ENCODE peak calls at places on chromosomes 7 and 10, in four cellular contexts. L is NT2/D1, X is thyroid gland, Q is PC-3. M is an unnamed sample.

GRCh38 chr10:70132098-70133029 is at the start of gene AIFM2:
- DNase-seq in L (peak), X (peak), Q (peak), M (peak)

GRCh38 chr7:44072364-44073231 is 7.2 kb upstream of the PGAM2 start:
- DNase-seq in L (peak), X (peak), Q (peak), M (peak)

GRCh38 chr7:25716421-25716820 is 435.6 kb upstream of the NFE2L3 start:
- DNase-seq in L (no peak), X (no peak), Q (peak), M (no peak)

GRCh38 chr7:147196476-147196875 is 1079.9 kb downstream of the CNTNAP2 start:
- DNase-seq in L (no peak), X (peak), Q (no peak), M (no peak)

GRCh38 chr10:123009105-123009805 is 449 bp downstream of the ACADSB start:
- DNase-seq in L (no peak), X (peak), Q (peak), M (peak)

GRCh38 chr7:16422100-16422430 is 727 bp upstream of the CRPPA start:
- DNase-seq in L (no peak), X (no peak), Q (no peak), M (no peak)

GRCh38 chr7:26419198-26419597 is 127.5 kb downstream of the SNX10 start:
- DNase-seq in L (no peak), X (no peak), Q (no peak), M (no peak)

GRCh38 chr10:74898201-74898976 is 72.0 kb downstream of the KAT6B start:
- DNase-seq in L (no peak), X (no peak), Q (peak), M (no peak)

GRCh38 chr7:137998250-137998649 is 3.6 kb downstream of the CREB3L2 start:
- DNase-seq in L (no peak), X (no peak), Q (no peak), M (no peak)

GRCh38 chr10:4345842-4346241 is 480.2 kb upstream of the AKR1E2 start:
- DNase-seq in L (no peak), X (no peak), Q (no peak), M (no peak)

GRCh38 chr10:15306881-15307280 is 64.2 kb downstream of the FAM171A1 start:
- DNase-seq in L (no peak), X (no peak), Q (no peak), M (no peak)

GRCh38 chr10:21694646-21695045 is 160.6 kb downstream of the MLLT10 start:
- DNase-seq in L (no peak), X (no peak), Q (no peak), M (peak)

GRCh38 chr7:110095372-110096052 is 995.4 kb upstream of the LRRN3 start:
- DNase-seq in L (no peak), X (no peak), Q (no peak), M (no peak)

GRCh38 chr7:156907656-156908055 is 14.7 kb upstream of the LMBR1 start:
- DNase-seq in L (no peak), X (no peak), Q (no peak), M (no peak)

GRCh38 chr7:95723583-95724180 is 48.7 kb upstream of the DYNC1I1 start:
- DNase-seq in L (peak), X (peak), Q (peak), M (peak)

GRCh38 chr7:40199076-40199802 is 64.4 kb downstream of the SUGCT start:
- DNase-seq in L (no peak), X (no peak), Q (peak), M (no peak)

GRCh38 chr7:155762639-155763038 is 49.6 kb downstream of the SHH start:
- DNase-seq in L (no peak), X (no peak), Q (no peak), M (no peak)

GRCh38 chr10:1036341-1036791 is 10.7 kb upstream of the IDI2 start:
- DNase-seq in L (no peak), X (no peak), Q (peak), M (no peak)

GRCh38 chr7:117682681-117683385 is 190.4 kb downstream of the CTTNBP2 start:
- DNase-seq in L (no peak), X (no peak), Q (peak), M (no peak)

GRCh38 chr7:144384555-144385245 is 18.8 kb downstream of the NOBOX start:
- DNase-seq in L (no peak), X (peak), Q (peak), M (no peak)

GRCh38 chr7:143325215-143325614 is 9.3 kb downstream of the CLCN1 start:
- DNase-seq in L (no peak), X (no peak), Q (peak), M (no peak)

GRCh38 chr7:134707663-134708383 is 61.2 kb downstream of the BPGM start:
- DNase-seq in L (no peak), X (no peak), Q (no peak), M (no peak)

GRCh38 chr10:110176626-110177025 is 30.8 kb upstream of the MXI1 start:
- DNase-seq in L (no peak), X (no peak), Q (no peak), M (peak)

GRCh38 chr10:59880976-59881510 is 25.3 kb downstream of the CCDC6 start:
- DNase-seq in L (no peak), X (no peak), Q (no peak), M (no peak)

GRCh38 chr10:130360826-130361311 is 224.7 kb downstream of the GLRX3 start:
- DNase-seq in L (no peak), X (no peak), Q (no peak), M (no peak)

GRCh38 chr7:157432541-157432956 is 95.7 kb downstream of the DNAJB6 start:
- DNase-seq in L (peak), X (peak), Q (peak), M (peak)

GRCh38 chr10:12251581-12251980 is 55.6 kb downstream of the CDC123 start:
- DNase-seq in L (no peak), X (no peak), Q (no peak), M (no peak)

GRCh38 chr10:110279062-110279986 is 25.4 kb downstream of the SMNDC1 start:
- DNase-seq in L (peak), X (peak), Q (peak), M (peak)

GRCh38 chr7:134750083-134751062 is 29.1 kb upstream of the CALD1 start:
- DNase-seq in L (peak), X (peak), Q (peak), M (peak)

GRCh38 chr7:64887756-64888508 is 15.1 kb upstream of the ZNF273 start:
- DNase-seq in L (peak), X (peak), Q (no peak), M (peak)

GRCh38 chr7:77862691-77863090 is 64.1 kb downstream of the PHTF2 start:
- DNase-seq in L (no peak), X (no peak), Q (no peak), M (no peak)

GRCh38 chr10:26857991-26858706 is 2.6 kb downstream of the ABI1 start:
- DNase-seq in L (no peak), X (no peak), Q (no peak), M (no peak)
- H3K4me3 ChIP-seq in L (no peak), X (no peak), Q (peak), M (peak)

GRCh38 chr10:80497187-80498038 is 40.3 kb upstream of the SH2D4B start:
- DNase-seq in L (no peak), X (peak), Q (no peak), M (no peak)

GRCh38 chr10:80498039-80498832 is 39.5 kb upstream of the SH2D4B start:
- DNase-seq in L (no peak), X (no peak), Q (no peak), M (no peak)

GRCh38 chr10:80496555-80497172 is 41.0 kb upstream of the SH2D4B start:
- DNase-seq in L (no peak), X (no peak), Q (no peak), M (no peak)

GRCh38 chr10:80500572-80501380 is 36.9 kb upstream of the SH2D4B start:
- DNase-seq in L (no peak), X (no peak), Q (no peak), M (peak)

DNA sequence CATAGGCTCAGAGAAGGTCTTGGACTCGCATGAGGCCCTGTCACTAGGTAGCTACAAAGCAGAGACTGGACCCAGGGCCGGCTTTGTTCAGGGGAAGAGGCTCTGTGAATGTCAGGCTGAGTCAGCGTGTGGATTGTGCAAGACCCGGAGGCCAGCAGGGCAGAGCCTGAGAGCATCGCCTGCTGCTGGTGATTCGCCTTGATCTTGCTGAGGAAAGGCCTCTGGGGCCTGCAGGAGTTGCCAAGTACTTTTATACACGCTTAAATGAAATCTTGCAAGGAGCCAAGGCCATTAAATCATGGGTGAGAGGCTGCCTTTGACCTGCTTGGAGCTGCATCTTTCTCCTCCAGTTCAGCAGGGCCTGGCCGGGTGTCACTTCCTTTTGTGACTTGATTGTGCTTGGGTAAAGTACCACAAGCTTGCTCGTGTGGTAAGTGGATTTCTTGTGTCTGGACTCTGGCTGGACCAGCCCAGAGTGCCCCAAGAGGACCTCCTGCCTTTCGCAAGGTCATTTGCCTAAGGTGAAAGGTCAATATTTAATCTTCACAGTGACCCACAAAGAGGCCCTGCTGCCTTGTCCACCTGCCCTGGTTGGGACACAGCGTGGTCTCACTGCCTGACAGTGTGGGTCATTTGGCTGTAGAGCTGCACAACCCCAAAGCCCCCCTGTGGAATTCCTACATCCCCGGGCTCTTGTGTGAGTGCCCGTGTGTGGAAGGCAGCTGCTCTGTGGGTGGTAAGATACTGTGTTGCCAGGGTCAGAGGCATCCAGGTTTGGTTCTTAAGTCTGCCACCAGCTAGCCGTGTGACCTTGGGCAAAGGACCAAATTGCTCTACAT is 38.6 kb upstream of the SH2D4B start:
- DNase-seq in L (peak), X (peak), Q (no peak), M (peak)
- H3K4me3 ChIP-seq in L (no peak), X (no peak), Q (no peak), M (no peak)

DNA sequence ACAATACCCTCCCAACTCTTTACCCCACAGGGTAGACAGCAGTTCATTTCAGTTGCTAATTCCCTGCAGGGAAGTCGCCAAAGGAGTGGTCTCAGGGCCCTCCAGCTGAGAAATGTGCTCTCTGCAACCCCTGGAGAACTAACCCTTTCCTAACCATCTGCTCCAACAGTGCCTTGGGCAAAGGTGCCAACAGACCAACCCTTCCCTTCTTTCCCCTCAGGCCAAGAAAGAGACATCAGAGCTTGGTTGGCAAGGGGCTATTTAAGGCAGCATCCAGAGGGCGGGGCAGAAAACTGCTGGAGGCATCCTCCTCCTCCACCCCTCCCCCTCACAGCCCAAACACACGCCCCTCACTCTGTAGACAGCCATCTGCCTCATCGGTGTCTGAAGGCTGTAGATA is 1.7 kb downstream of the SORBS1 start:
- DNase-seq in L (peak), X (no peak), Q (no peak), M (no peak)
- H3K4me3 ChIP-seq in L (no peak), X (no peak), Q (no peak), M (peak)

DNA sequence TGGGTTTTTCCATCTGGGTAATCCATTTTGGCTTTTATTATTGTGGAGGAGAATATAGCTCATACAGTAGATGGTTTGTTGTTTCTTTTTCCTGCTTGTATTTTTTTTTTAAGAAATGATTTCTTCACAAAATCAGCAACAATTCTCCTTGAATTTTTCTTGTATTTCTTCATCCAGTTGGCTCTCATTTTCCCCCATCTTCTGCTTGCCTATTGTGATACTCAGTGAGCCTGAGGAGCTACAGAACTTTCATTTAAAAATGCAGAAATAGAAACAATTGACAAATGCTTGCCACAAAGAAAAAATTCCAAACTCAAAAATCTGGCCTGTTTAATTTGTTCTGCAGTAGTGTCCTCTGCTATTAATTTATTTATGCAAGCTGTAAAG is 90.4 kb upstream of the OIT3 start:
- DNase-seq in L (no peak), X (no peak), Q (no peak), M (no peak)
- H3K4me3 ChIP-seq in L (no peak), X (no peak), Q (peak), M (no peak)

GRCh38 chr7:22728416-22729029 is 1.5 kb downstream of the IL6 start:
- DNase-seq in L (peak), X (peak), Q (peak), M (no peak)
- H3K4me3 ChIP-seq in L (no peak), X (no peak), Q (peak), M (no peak)

GRCh38 chr10:10661176-10661575 is 356.5 kb upstream of the CELF2 start:
- DNase-seq in L (no peak), X (no peak), Q (no peak), M (no peak)

GRCh38 chr10:10660054-10660453 is 357.6 kb upstream of the CELF2 start:
- DNase-seq in L (no peak), X (no peak), Q (no peak), M (no peak)

GRCh38 chr10:10662720-10663467 is 354.8 kb upstream of the CELF2 start:
- DNase-seq in L (no peak), X (no peak), Q (no peak), M (no peak)

GRCh38 chr10:10658157-10658556 is 359.5 kb upstream of the CELF2 start:
- DNase-seq in L (no peak), X (no peak), Q (no peak), M (no peak)

DNA sequence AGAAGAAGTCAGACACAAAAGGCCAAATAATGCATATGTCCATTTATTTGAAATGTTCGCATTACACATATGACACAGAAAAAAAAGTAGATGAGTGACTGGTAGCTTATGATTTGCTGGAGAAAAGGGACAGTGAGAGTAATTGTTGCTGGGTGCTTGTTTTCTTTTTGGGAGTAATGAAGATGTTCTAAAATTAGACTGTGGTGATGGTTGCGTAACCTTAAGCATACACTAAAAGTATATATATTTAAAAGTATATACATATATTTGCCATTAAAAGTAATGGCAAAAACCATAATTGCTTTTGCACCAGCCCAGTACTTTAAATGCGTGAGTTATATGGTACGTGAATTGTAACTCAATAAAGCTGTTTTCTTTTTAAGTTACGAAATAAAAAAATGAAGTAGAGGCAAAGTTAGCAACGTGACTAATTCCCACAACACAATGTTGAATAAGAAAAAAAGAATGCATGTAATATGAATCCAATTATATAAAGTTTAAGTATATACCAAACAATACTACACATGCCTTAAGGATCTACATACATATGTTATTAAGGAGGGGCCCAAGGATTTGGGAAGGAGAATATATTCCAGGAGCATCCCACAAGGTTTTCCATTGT is 360.4 kb upstream of the CELF2 start:
- DNase-seq in L (no peak), X (no peak), Q (no peak), M (no peak)
- H3K4me3 ChIP-seq in L (no peak), X (no peak), Q (no peak), M (no peak)

GRCh38 chr10:47289921-47290320 is 10.1 kb upstream of the GDF10 start:
- DNase-seq in L (no peak), X (no peak), Q (no peak), M (peak)
- H3K4me3 ChIP-seq in L (no peak), X (no peak), Q (no peak), M (no peak)

GRCh38 chr7:2555121-2556052 is at the start of gene BRAT1:
- DNase-seq in L (peak), X (peak), Q (peak), M (peak)

GRCh38 chr7:2554654-2555053 is 670 bp downstream of the BRAT1 start:
- DNase-seq in L (no peak), X (no peak), Q (no peak), M (no peak)

GRCh38 chr7:2551418-2551817 is 3.9 kb downstream of the BRAT1 start:
- DNase-seq in L (no peak), X (no peak), Q (no peak), M (no peak)

GRCh38 chr7:2553831-2554581 is 1.3 kb downstream of the BRAT1 start:
- DNase-seq in L (no peak), X (no peak), Q (no peak), M (no peak)

GRCh38 chr7:2553108-2553507 is 2.2 kb downstream of the BRAT1 start:
- DNase-seq in L (no peak), X (no peak), Q (no peak), M (no peak)
- H3K4me3 ChIP-seq in L (no peak), X (no peak), Q (peak), M (no peak)

GRCh38 chr7:114088541-114088940 is 169.7 kb upstream of the PPP1R3A start:
- DNase-seq in L (no peak), X (no peak), Q (no peak), M (no peak)

GRCh38 chr7:114087674-114088539 is 169.1 kb upstream of the PPP1R3A start:
- DNase-seq in L (no peak), X (peak), Q (no peak), M (peak)

GRCh38 chr7:114086491-114086905 is 167.7 kb upstream of the PPP1R3A start:
- DNase-seq in L (no peak), X (peak), Q (no peak), M (peak)

GRCh38 chr7:114085592-114086490 is 167.0 kb upstream of the PPP1R3A start:
- DNase-seq in L (peak), X (peak), Q (peak), M (peak)

GRCh38 chr7:114086906-114087651 is 168.3 kb upstream of the PPP1R3A start:
- DNase-seq in L (no peak), X (peak), Q (no peak), M (no peak)
- H3K4me3 ChIP-seq in L (peak), X (peak), Q (no peak), M (peak)

GRCh38 chr10:7563368-7563767 is 103.4 kb downstream of the ITIH5 start:
- DNase-seq in L (no peak), X (peak), Q (no peak), M (peak)

GRCh38 chr10:7562026-7562425 is 104.7 kb downstream of the ITIH5 start:
- DNase-seq in L (no peak), X (no peak), Q (no peak), M (no peak)

GRCh38 chr10:7559447-7559846 is 107.3 kb downstream of the ITIH5 start:
- DNase-seq in L (no peak), X (no peak), Q (no peak), M (no peak)

GRCh38 chr10:7560519-7560918 is 106.2 kb downstream of the ITIH5 start:
- DNase-seq in L (no peak), X (no peak), Q (no peak), M (no peak)

DNA sequence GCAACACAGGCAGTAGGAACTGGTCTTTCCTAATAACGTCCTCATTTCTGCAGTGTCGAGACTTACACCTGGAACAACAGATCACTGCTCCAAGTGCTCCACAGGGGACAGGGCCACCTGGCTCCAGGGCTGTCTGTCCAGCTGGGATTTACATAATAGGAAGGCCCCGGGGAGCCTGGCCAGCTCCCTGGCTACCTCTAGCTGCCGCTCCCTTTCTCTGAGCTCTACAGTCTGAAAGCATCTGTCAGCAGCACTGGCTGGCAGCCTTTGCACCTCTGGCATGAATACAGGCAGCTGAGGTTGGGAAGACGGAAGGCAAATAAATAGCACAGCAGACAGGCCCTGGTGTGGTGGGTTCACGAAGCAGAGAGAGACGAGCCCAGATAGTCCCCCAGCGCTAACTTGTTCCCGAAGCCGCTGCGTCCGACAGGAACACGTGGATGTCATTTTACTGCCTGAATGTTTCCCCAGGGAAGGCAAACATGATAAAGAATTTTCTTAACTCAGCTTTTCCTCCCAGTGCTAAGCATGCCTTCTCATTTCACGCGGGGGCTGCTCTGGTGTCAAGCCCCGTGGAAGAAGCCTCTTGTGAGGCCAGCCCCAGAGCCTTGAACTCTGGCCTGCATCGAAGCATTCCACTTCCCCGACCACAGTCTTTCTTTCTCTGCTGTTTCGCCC is 105.4 kb downstream of the ITIH5 start:
- DNase-seq in L (no peak), X (peak), Q (no peak), M (peak)
- H3K4me3 ChIP-seq in L (no peak), X (no peak), Q (no peak), M (no peak)

M was measured in testis.